ENCODE peak calls at places on chromosomes 5 and 9, in four cellular contexts. D is astrocyte; H is CD8-positive, alpha-beta T cell; E is heart left ventricle. R is an unnamed sample.

GRCh38 chr5:93035194-93035593 is 545.8 kb downstream of the NR2F1-AS1 start:
- DNase-seq in D (peak; percentile 18), H (no peak), E (no peak), R (no peak)

GRCh38 chr5:125235995-125236394 is 489.6 kb upstream of the ZNF608 start:
- DNase-seq in E (no peak), H (no peak), D (no peak), R (no peak)

GRCh38 chr9:89183146-89183545 is 4.5 kb upstream of the SHC3 start:
- DNase-seq in H (peak; percentile 13), D (no peak), E (no peak), R (no peak)

GRCh38 chr5:159049844-159050318 is 49.8 kb downstream of the EBF1 start:
- DNase-seq in E (no peak), H (no peak), D (peak; percentile 35), R (no peak)

GRCh38 chr5:10562202-10563131 is 1.4 kb upstream of the ANKRD33B start:
- DNase-seq in E (no peak), H (no peak), D (no peak), R (no peak)

GRCh38 chr9:138116521-138116920 is 238.9 kb downstream of the CACNA1B start:
- DNase-seq in H (no peak), D (no peak), E (no peak), R (no peak)

GRCh38 chr5:149381986-149382338 is 2.9 kb upstream of the IL17B start:
- DNase-seq in D (no peak), E (peak; percentile 86), H (peak; percentile 82), R (no peak)

GRCh38 chr9:131739192-131739961 is 499 bp downstream of the RAPGEF1 start:
- DNase-seq in D (no peak), H (peak; percentile 73), E (peak; percentile 61), R (no peak)

GRCh38 chr9:38068866-38069628 is at the start of gene SHB:
- DNase-seq in H (peak; percentile 89), E (peak; percentile 89), D (no peak), R (no peak)

GRCh38 chr9:73847536-73847935 is 649.6 kb upstream of the RORB start:
- DNase-seq in H (no peak), D (no peak), E (no peak), R (no peak)

GRCh38 chr9:126550891-126551351 is 62.8 kb upstream of the LMX1B start:
- DNase-seq in E (no peak), D (no peak), H (no peak), R (no peak)

GRCh38 chr5:132103969-132104391 is 30.4 kb downstream of the CSF2 start:
- DNase-seq in E (no peak), D (no peak), H (no peak), R (no peak)

GRCh38 chr5:179668404-179668803 is 12.4 kb downstream of the CBY3 start:
- DNase-seq in E (peak; percentile 20), H (peak; percentile 51), D (no peak), R (no peak)

GRCh38 chr9:111842313-111842712 is 47.6 kb upstream of the SHOC1 start:
- DNase-seq in H (no peak), D (no peak), E (no peak), R (no peak)

GRCh38 chr9:105064248-105065118 is 136.5 kb upstream of the ABCA1 start:
- DNase-seq in D (peak; percentile 97), H (no peak), E (peak; percentile 90), R (peak; percentile 97)

GRCh38 chr5:177319913-177320588 is 8.4 kb upstream of the MXD3 start:
- DNase-seq in E (no peak), D (no peak), H (no peak), R (no peak)

GRCh38 chr9:124562328-124562727 is 55.1 kb upstream of the NR5A1 start:
- DNase-seq in H (no peak), D (no peak), E (peak; percentile 32), R (no peak)

GRCh38 chr5:93305984-93306383 is 275.0 kb downstream of the NR2F1-AS1 start:
- DNase-seq in D (no peak), E (no peak), H (no peak), R (no peak)

GRCh38 chr9:132994410-132995120 is 16.1 kb downstream of the GFI1B start:
- DNase-seq in D (peak; percentile 50), E (no peak), H (no peak), R (no peak)

DNA sequence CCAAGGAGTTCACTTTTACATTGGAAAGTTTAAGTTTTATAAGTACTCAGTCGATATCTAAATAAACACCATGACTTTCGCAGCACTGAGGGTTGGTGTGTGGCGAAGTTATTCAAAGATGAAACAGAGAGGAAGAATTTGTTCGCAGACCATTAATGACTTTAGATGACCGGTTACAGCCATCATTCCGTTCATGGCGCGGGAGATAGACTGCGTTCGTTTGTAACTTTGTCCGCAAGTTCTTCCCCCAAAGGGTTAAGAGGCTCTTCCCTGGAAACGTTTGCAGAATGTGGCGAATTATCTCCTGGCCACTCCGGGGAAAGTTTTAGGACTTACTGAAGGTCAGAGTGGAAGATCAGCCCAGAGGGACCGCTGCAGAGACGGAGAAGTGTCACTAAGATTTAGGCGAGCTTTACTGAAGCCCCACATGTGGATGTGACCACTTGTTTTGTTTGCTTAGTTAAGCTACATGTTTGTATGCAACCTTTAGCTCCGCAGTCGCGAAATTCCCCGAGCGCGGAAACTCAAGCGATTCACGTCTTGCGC is 2.2 kb upstream of the FOXD1 start:
- DNase-seq in E (no peak), H (no peak), D (no peak), R (no peak)
- H3K4me3 ChIP-seq in E (no peak overlapping the region), H (no peak overlapping the region), D (peak overlapping the region; percentile 67), R (peak overlapping the region; percentile 50)

DNA sequence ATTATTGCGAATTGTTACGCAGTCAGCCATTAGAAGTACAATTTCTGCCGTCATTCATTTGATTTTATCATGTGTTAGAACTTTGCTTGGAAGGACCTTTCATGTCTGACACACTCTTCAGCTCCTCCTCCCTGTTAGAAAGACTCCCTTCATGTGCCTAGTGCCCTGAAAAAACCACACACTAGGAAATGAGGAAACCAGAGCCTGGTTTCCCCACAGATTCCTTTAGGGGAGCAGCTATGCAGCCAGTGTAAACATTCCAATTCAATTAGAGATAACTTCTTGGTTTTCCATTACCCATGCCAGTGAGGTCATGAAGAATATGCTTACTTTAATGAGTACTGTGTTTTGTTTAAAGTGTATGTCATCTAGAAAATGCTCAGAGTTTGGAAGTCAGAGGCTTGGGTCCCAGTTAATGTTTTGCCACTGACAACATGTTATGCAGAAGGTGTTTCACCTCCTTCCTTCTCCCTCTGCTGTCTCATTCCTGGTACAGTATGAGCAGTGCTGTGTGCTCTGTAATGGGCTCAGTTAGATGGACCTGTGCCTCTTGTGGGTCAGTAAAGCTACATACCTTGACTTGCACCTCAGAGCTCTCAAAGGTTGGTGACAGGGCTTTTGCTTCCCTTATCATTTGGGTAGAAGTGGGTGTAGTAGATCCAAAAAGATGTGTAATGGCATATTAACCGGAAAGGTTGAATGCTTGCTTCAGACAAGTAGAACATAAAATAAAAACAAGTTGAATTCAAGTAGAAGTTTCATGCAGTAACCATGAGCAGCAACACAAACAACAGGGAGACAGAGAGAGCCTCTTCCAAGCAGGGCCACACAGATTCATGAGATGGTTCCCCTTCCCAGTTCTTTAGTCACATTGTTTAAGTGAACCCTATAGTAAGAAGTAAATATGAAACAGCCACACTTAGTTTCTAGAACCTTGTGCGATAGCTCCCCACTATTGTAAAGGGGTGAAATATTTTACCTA is 52.6 kb upstream of the TNFAIP8 start:
- DNase-seq in D (peak; percentile 99), H (no peak), E (no peak), R (peak; percentile 99)
- TF ChIP-seq CTCF in D (peak; percentile 2), H (no peak), E (no peak), R (peak; percentile 35)

DNA sequence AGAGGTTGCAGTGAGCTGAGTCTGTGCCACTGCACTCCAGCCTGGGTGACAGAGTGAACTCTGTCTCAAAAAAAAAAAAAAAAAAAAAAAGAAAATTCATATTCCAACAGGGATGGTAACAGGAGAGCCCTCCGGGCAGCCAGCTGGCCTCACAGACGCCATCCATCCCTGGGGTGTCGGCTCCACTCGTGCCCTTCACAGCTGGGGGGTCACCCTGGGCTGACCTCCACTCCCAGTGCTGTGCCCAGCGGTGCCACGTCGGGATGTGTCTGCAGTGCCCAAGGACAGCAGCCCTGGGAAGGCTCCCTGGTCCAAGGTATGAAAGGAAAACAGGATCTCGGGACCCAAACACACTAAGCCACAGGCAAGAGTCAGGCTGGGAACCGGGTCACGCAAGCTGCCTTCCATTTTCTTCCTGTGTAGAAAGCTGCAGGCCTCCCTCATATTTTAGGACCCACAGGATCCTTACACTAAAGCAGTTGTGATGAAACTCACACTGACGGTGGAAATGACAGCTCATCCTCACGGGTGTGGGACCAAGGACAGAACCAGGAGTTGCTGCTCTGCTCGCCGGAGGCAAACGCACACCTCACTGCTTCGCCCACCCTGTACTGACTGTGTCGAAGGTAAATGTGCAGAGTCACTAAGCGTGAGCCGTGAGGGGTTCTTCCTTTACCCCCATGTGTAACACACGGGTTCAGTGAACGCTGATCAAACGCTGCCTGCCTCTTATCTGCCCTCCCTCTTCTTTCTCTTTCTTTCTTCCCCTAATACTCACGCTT is 5.3 kb downstream of the SLC12A7 start:
- DNase-seq in E (no peak), D (no peak), H (no peak), R (no peak)
- H3K4me3 ChIP-seq in E (no peak overlapping the region), D (no peak overlapping the region), H (peak overlapping the region; percentile 2), R (no peak overlapping the region)

GRCh38 chr5:1875481-1875842 is 7.3 kb downstream of the IRX4 start:
- DNase-seq in E (no peak), D (no peak), H (no peak), R (no peak)
- TF ChIP-seq CTCF in E (no peak), D (no peak), H (no peak), R (no peak)

GRCh38 chr5:171668097-171668412 is 117.6 kb upstream of the SMIM23 start:
- DNase-seq in E (no peak), H (no peak), D (no peak), R (no peak)
- H3K4me3 ChIP-seq in E (no peak overlapping the region), H (no peak overlapping the region), D (no peak overlapping the region), R (no peak overlapping the region)

GRCh38 chr5:154236459-154237375 is 46.2 kb downstream of the GALNT10 start:
- DNase-seq in E (no peak), D (no peak), H (no peak), R (no peak)
- TF ChIP-seq CTCF in E (no peak), D (no peak), H (no peak), R (no peak)

DNA sequence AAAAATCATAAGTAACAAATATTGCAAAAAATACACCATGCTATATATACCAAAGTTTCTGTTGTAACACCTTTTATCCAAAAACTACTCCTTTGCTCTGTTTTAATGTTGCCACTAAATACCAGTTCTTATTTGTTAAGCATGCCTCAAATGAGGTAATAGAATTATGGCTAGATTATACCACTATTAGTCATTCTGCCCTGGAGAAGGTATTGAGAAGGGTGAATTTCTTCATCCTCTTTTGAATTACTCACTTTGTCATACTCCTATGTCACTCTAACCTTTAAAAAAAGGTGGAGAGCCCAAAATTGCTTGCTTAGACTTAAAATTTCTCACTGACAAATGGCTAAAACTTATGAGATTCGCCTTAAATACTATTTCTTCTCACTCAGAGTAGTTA is 750.9 kb downstream of the MAT2B start:
- DNase-seq in H (no peak), E (no peak), D (peak; percentile 52), R (no peak)
- H3K4me3 ChIP-seq in H (no peak overlapping the region), E (no peak overlapping the region), D (no peak overlapping the region), R (no peak overlapping the region)

GRCh38 chr9:2987679-2988078 is 143.8 kb upstream of the PUM3 start:
- DNase-seq in H (no peak), E (no peak), D (no peak), R (no peak)

GRCh38 chr9:2985343-2985742 is 141.4 kb upstream of the PUM3 start:
- DNase-seq in E (no peak), H (no peak), D (no peak), R (no peak)

GRCh38 chr9:2992427-2992826 is 148.5 kb upstream of the PUM3 start:
- DNase-seq in E (no peak), H (no peak), D (no peak), R (no peak)

GRCh38 chr9:2991292-2991691 is 147.4 kb upstream of the PUM3 start:
- DNase-seq in E (no peak), D (no peak), H (no peak), R (no peak)
- TF ChIP-seq CTCF in E (no peak), D (no peak), H (no peak), R (peak; percentile 28)

R was measured in kidney epithelial cell.